ENCODE peak calls at places on chromosomes 12 and 14, in eight cellular contexts. S, M, K, V, X, L, W and T are unnamed samples.

GRCh38 chr12:18905134-18905533 is 167.2 kb downstream of the CAPZA3 start:
- DNase-seq in S (no peak), M (peak; percentile 50), K (no peak), V (no peak), X (no peak), L (no peak), W (no peak), T (no peak)

GRCh38 chr14:91205449-91205848 is 39.1 kb downstream of the GPR68 start:
- DNase-seq in S (no peak), M (no peak), K (no peak), V (no peak), X (no peak), L (no peak), W (no peak), T (no peak)

GRCh38 chr12:96208801-96209534 is 14.8 kb downstream of the ELK3 start:
- DNase-seq in S (no peak), M (no peak), K (no peak), V (no peak), X (peak; percentile 23), L (no peak), W (no peak), T (no peak)

GRCh38 chr12:52584156-52584682 is 10.6 kb upstream of the KRT74 start:
- DNase-seq in S (no peak), M (no peak), K (no peak), V (no peak), X (no peak), L (no peak), W (no peak), T (no peak)

GRCh38 chr12:124545508-124546418 is 21.6 kb downstream of the NCOR2 start:
- DNase-seq in S (no peak), M (no peak), K (no peak), V (no peak), X (no peak), L (no peak), W (no peak), T (no peak)

GRCh38 chr12:24198070-24198469 is 248.6 kb upstream of the SOX5 start:
- DNase-seq in S (no peak), M (no peak), K (no peak), V (no peak), X (no peak), L (no peak), W (no peak), T (no peak)

GRCh38 chr12:14514154-14514842 is 53.4 kb downstream of the PLBD1 start:
- DNase-seq in S (peak; percentile 39), M (peak; percentile 84), K (peak; percentile 89), V (peak; percentile 72), X (peak; percentile 71), L (no peak), W (no peak), T (peak; percentile 23)

GRCh38 chr14:61188936-61189808 is 92.0 kb downstream of the TMEM30B start:
- DNase-seq in S (no peak), M (no peak), K (peak; percentile 70), V (peak; percentile 63), X (peak; percentile 57), L (no peak), W (no peak), T (peak; percentile 78)

GRCh38 chr12:48925218-48925871 is at the start of gene FKBP11:
- DNase-seq in S (peak; percentile 25), M (peak; percentile 20), K (peak; percentile 50), V (peak; percentile 71), X (peak; percentile 71), L (no peak), W (peak; percentile 79), T (peak; percentile 55)

GRCh38 chr14:49907186-49907585 is 14.3 kb downstream of the ARF6 start:
- DNase-seq in S (no peak), M (peak; percentile 62), K (no peak), V (no peak), X (no peak), L (no peak), W (no peak), T (no peak)

GRCh38 chr12:48980389-48980952 is 2.3 kb downstream of the WNT1 start:
- DNase-seq in S (peak; percentile 65), M (no peak), K (no peak), V (no peak), X (no peak), L (no peak), W (peak; percentile 72), T (no peak)

GRCh38 chr12:34033628-34034296 is 11.5 kb downstream of the ALG10 start:
- DNase-seq in S (no peak), M (no peak), K (peak; percentile 42), V (no peak), X (no peak), L (no peak), W (no peak), T (no peak)

GRCh38 chr12:31456562-31456961 is 130.6 kb upstream of the SINHCAF start:
- DNase-seq in S (no peak), M (no peak), K (no peak), V (no peak), X (no peak), L (no peak), W (no peak), T (no peak)

GRCh38 chr12:109950625-109951024 is 45.5 kb downstream of the GIT2 start:
- DNase-seq in S (no peak), M (no peak), K (no peak), V (no peak), X (no peak), L (no peak), W (no peak), T (no peak)

GRCh38 chr14:99982449-99983250 is 82.6 kb upstream of the EVL start:
- DNase-seq in S (peak; percentile 49), M (peak; percentile 42), K (peak; percentile 78), V (peak; percentile 48), X (peak; percentile 50), L (no peak), W (no peak), T (peak; percentile 48)

GRCh38 chr14:91889477-91890211 is 22.3 kb upstream of the TC2N start:
- DNase-seq in S (peak; percentile 21), M (no peak), K (no peak), V (peak; percentile 88), X (peak; percentile 76), L (no peak), W (peak; percentile 62), T (no peak)

GRCh38 chr12:57089259-57090245 is 638 bp downstream of the NAB2 start:
- DNase-seq in S (peak; percentile 75), M (peak; percentile 51), K (peak; percentile 77), V (peak; percentile 58), X (peak; percentile 86), L (no peak), W (peak; percentile 77), T (peak; percentile 89)

GRCh38 chr14:75469606-75470237 is 41.9 kb downstream of the JDP2 start:
- DNase-seq in S (no peak), M (no peak), K (no peak), V (peak; percentile 90), X (peak; percentile 91), L (no peak), W (no peak), T (no peak)

DNA sequence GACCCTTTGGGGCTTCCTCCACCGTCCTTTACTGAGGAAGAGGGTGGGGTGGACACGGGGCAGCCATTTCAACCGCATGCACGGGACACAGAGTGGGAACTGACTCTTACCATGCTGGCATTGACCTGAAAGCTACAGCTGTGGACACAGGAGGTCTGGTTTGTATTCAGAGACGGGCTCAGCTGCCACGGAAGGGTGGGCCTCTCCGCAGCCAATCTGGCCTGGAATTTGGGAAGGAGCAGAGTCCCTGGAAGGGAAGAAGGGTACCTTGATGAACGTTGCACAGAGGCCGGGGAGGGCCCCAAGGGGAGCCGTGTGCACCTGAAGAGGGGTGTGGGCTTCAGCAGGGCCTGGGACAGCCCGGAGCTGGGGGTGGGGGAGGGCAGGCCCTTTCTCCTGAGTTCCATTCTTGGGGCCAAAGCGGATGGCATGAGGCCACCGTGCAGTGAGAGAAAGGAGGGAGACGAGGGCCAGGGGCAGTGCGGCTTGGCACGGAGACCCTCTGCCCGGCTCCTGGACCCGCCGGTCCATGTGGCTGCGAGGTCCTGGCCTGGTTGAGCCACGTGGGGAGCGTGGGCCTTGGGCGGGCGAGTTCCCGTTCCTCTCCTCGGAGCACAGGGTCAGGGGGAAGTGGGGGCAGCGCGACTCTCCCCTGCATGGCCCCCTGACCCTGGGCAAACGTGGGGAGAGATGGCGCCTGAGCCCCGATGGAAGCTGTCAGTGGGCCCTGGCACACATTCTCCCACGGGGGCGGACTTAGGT is 14.6 kb downstream of the TNFAIP2 start:
- DNase-seq in S (no peak), M (no peak), K (no peak), V (no peak), X (no peak), L (no peak), W (no peak), T (no peak)
- H3K36me3 ChIP-seq in S (no peaks in the 10 kb centered on the region), M (no peaks in the 10 kb centered on the region), K (no peaks in the 10 kb centered on the region), V (peaks cover 30% of the 10 kb centered on the region), X (no peaks in the 10 kb centered on the region), L (peaks cover 35% of the 10 kb centered on the region), W (no peaks in the 10 kb centered on the region), T (peaks cover 24% of the 10 kb centered on the region)

GRCh38 chr12:74322792-74323191 is 214.8 kb upstream of the ATXN7L3B start:
- DNase-seq in S (no peak), M (no peak), K (no peak), V (no peak), X (no peak), L (no peak), W (no peak), T (no peak)

GRCh38 chr12:74321381-74321780 is 216.3 kb upstream of the ATXN7L3B start:
- DNase-seq in S (no peak), M (no peak), K (no peak), V (no peak), X (no peak), L (no peak), W (no peak), T (no peak)

GRCh38 chr12:74317741-74318140 is 219.9 kb upstream of the ATXN7L3B start:
- DNase-seq in S (no peak), M (no peak), K (no peak), V (no peak), X (no peak), L (no peak), W (no peak), T (no peak)

GRCh38 chr12:74317078-74317581 is 220.5 kb upstream of the ATXN7L3B start:
- DNase-seq in S (peak; percentile 30), M (peak; percentile 21), K (peak; percentile 93), V (no peak), X (peak; percentile 67), L (no peak), W (no peak), T (no peak)
- TF ChIP-seq CTCF in S (peak; percentile 66), M (peak; percentile 58), K (peak; percentile 72), V (no peak), X (no peak), L (no peak), W (no peak), T (no peak)

GRCh38 chr12:49987620-49988303 is 15.0 kb downstream of the AQP6 start:
- DNase-seq in S (no peak), M (no peak), K (no peak), V (no peak), X (no peak), L (no peak), W (no peak), T (no peak)
- H3K36me3 ChIP-seq in S (peaks cover 46% of the 10 kb centered on the region), M (peaks cover 29% of the 10 kb centered on the region), K (peaks cover 50% of the 10 kb centered on the region), V (peaks cover 24% of the 10 kb centered on the region), X (no peaks in the 10 kb centered on the region), L (peaks cover 59% of the 10 kb centered on the region), W (no peaks in the 10 kb centered on the region), T (no peaks in the 10 kb centered on the region)

DNA sequence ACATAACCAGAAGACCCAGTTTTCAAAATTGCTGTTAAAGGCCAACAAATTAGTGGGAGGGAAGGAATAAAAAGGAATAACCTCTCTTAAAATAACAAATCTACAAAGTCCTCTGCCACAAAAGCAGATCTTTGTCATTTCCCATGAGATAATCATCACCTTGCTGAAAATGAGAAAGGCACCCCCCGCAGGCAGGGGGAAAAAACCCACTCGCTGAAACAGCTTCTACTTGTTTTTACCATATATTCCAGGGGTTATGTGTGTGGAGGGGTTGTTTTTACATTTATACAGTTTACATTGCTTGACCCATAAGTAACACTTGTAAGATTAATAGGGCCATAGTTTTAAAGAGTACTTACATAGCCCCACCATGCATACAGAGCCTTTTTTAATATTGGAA is 131.0 kb downstream of the PRICKLE1 start:
- DNase-seq in S (no peak), M (no peak), K (no peak), V (no peak), X (no peak), L (no peak), W (no peak), T (no peak)
- TF ChIP-seq CTCF in S (no peak), M (no peak), K (no peak), V (no peak), X (no peak), L (no peak), W (no peak), T (no peak)